ENCODE peak calls at places on chromosomes 12 and 14, in ten cellular contexts. O, B, Y, W, P, H, X, G, Q and N are unnamed samples.
A peak's percentile ranks its signal among the peaks of the same experiment; 100 is the strongest.

GRCh38 chr12:26092706-26093105 is 32.1 kb downstream of the BHLHE41 start:
- DNase-seq in O (no peak), B (no peak), Y (no peak), W (no peak), P (no peak), H (no peak), X (no peak), G (no peak), Q (no peak), N (no peak)

GRCh38 chr12:118357327-118358007 is 15.2 kb downstream of the TAOK3 start:
- DNase-seq in O (peak; percentile 70), B (no peak), Y (no peak), W (peak; percentile 52), P (no peak), H (no peak), X (peak; percentile 63), G (no peak), Q (no peak), N (no peak)

GRCh38 chr12:92146865-92147264 is 1.2 kb upstream of the BTG1 start:
- DNase-seq in O (no peak), B (no peak), Y (no peak), W (no peak), P (no peak), H (no peak), X (no peak), G (no peak), Q (no peak), N (no peak)

GRCh38 chr12:46303039-46303666 is 34.3 kb upstream of the SLC38A1 start:
- DNase-seq in O (peak; percentile 35), B (no peak), Y (peak; percentile 45), W (peak; percentile 60), P (no peak), H (no peak), X (peak; percentile 18), G (peak; percentile 27), Q (no peak), N (peak; percentile 34)

GRCh38 chr14:96252323-96253052 is 3.5 kb upstream of the BDKRB1 start:
- DNase-seq in O (no peak), B (no peak), Y (no peak), W (no peak), P (no peak), H (no peak), X (no peak), G (no peak), Q (no peak), N (no peak)

GRCh38 chr12:121524196-121524930 is 56.5 kb downstream of the KDM2B start:
- DNase-seq in O (no peak), B (no peak), Y (no peak), W (no peak), P (no peak), H (no peak), X (no peak), G (no peak), Q (no peak), N (no peak)

GRCh38 chr14:77139540-77140342 is 1.9 kb downstream of the ZDHHC22 start:
- DNase-seq in O (no peak), B (no peak), Y (no peak), W (peak; percentile 22), P (no peak), H (peak; percentile 82), X (peak; percentile 27), G (peak; percentile 29), Q (no peak), N (no peak)

GRCh38 chr12:80041071-80041470 is 58.3 kb upstream of the OTOGL start:
- DNase-seq in O (no peak), B (no peak), Y (no peak), W (no peak), P (no peak), H (no peak), X (no peak), G (no peak), Q (no peak), N (no peak)

GRCh38 chr14:24037658-24038037 is 14.2 kb upstream of the CARMIL3 start:
- DNase-seq in O (no peak), B (no peak), Y (peak; percentile 50), W (peak; percentile 56), P (no peak), H (peak; percentile 72), X (no peak), G (no peak), Q (no peak), N (no peak)

GRCh38 chr12:123696209-123696608 is 15.9 kb upstream of the ATP6V0A2 start:
- DNase-seq in O (no peak), B (no peak), Y (peak; percentile 47), W (no peak), P (no peak), H (no peak), X (no peak), G (no peak), Q (peak; percentile 44), N (peak; percentile 42)

GRCh38 chr12:91099836-91100235 is 11.5 kb downstream of the LUM start:
- DNase-seq in O (no peak), B (no peak), Y (no peak), W (no peak), P (no peak), H (no peak), X (no peak), G (no peak), Q (no peak), N (no peak)

GRCh38 chr12:91100901-91101300 is 10.4 kb downstream of the LUM start:
- DNase-seq in O (no peak), B (no peak), Y (no peak), W (no peak), P (no peak), H (no peak), X (no peak), G (no peak), Q (no peak), N (no peak)

GRCh38 chr12:91094957-91095356 is 16.3 kb downstream of the LUM start:
- DNase-seq in O (no peak), B (no peak), Y (no peak), W (no peak), P (no peak), H (no peak), X (no peak), G (no peak), Q (no peak), N (no peak)

GRCh38 chr12:91099373-91099772 is 11.9 kb downstream of the LUM start:
- DNase-seq in O (no peak), B (no peak), Y (no peak), W (no peak), P (no peak), H (no peak), X (no peak), G (no peak), Q (no peak), N (no peak)

GRCh38 chr12:91098942-91099341 is 12.4 kb downstream of the LUM start:
- DNase-seq in O (no peak), B (no peak), Y (no peak), W (no peak), P (no peak), H (no peak), X (peak; percentile 24), G (no peak), Q (no peak), N (no peak)
- H3K4me3 ChIP-seq in O (no peak overlapping the region), B (no peak overlapping the region), Y (no peak overlapping the region), W (no peak overlapping the region), P (no peak overlapping the region), H (no peak overlapping the region), X (no peak overlapping the region), G (no peak overlapping the region), Q (no peak overlapping the region), N (no peak overlapping the region)

GRCh38 chr12:102913453-102914226 is 3.4 kb downstream of the PAH start:
- DNase-seq in O (no peak), B (no peak), Y (no peak), W (no peak), P (no peak), H (no peak), X (no peak), G (no peak), Q (no peak), N (no peak)

GRCh38 chr12:102910137-102910536 is 6.9 kb downstream of the PAH start:
- DNase-seq in O (no peak), B (no peak), Y (no peak), W (no peak), P (no peak), H (no peak), X (no peak), G (no peak), Q (no peak), N (no peak)

GRCh38 chr12:102910792-102911191 is 6.3 kb downstream of the PAH start:
- DNase-seq in O (no peak), B (no peak), Y (no peak), W (no peak), P (no peak), H (no peak), X (no peak), G (no peak), Q (no peak), N (no peak)

GRCh38 chr12:102912258-102912657 is 4.8 kb downstream of the PAH start:
- DNase-seq in O (no peak), B (no peak), Y (no peak), W (no peak), P (no peak), H (no peak), X (no peak), G (no peak), Q (no peak), N (no peak)

DNA sequence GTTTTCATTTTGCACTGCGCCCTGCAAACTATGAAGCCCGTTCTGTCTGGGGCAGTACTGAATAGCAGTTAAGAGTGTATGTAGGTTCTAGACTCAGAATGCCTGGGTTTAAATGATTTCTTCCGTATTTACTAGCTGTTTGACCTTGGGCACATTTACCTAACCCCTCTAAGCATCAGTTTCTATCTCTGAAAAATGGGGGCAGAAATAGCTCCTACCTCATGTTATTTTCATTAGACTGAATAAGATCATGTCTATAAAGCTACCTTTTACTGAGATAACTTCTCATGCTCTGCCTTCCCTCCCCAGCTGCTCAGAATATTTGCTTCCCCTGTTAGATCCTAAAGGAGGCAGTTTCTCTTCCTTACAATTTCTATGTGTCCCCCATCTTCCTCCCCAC is 5.7 kb downstream of the PAH start:
- DNase-seq in O (no peak), B (no peak), Y (no peak), W (no peak), P (no peak), H (no peak), X (no peak), G (no peak), Q (no peak), N (no peak)
- TF ChIP-seq POLR2AphosphoS5 in O (no peak), B (no peak), Y (no peak), W (no peak), P (no peak), H (no peak), X (no peak), G (no peak), Q (no peak), N (no peak)

DNA sequence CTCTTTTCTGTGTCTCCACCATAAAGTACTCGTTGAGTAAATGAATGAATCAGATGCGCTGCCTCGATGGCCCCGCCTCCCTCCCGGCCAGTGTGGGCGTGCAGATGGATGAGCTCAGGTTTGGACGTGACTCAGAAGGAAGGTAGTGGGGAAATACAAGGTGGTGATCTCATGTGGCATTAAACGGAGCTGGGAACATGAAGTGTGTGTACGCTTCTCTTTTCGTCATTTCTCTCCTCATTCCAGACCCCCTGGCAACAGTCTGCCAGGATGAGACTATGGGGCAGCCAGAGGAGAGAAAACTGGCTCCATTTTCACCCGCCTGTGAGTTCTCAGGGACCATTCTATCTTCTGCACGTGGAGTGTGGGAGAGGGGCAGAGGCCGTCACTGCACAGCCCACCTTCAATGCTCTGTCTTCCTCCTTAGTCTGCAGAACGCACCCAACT is 91.6 kb downstream of the TSPAN9 start:
- DNase-seq in O (no peak), B (no peak), Y (no peak), W (no peak), P (peak; percentile 33), H (no peak), X (peak; percentile 72), G (no peak), Q (peak; percentile 72), N (peak; percentile 77)
- TF ChIP-seq POLR2A in O (no peak), B (no peak), Y (no peak), W (no peak), P (no peak), H (no peak), X (no peak), G (no peak), Q (no peak), N (peak; percentile 20)

GRCh38 chr12:53618340-53618739 is 7.8 kb downstream of the ATF7 start:
- DNase-seq in O (no peak), B (no peak), Y (no peak), W (no peak), P (no peak), H (no peak), X (no peak), G (no peak), Q (no peak), N (no peak)
- H3K4me3 ChIP-seq in O (peak overlapping the region; percentile 49), B (peak overlapping the region; percentile 25), Y (peak overlapping the region; percentile 29), W (peak overlapping the region; percentile 26), P (no peak overlapping the region), H (peak overlapping the region; percentile 18), X (no peak overlapping the region), G (no peak overlapping the region), Q (peak overlapping the region; percentile 52), N (no peak overlapping the region)